ENCODE peak calls at places on chromosomes 16 and 17, in nine cellular contexts. R is foreskin keratinocyte, C is IMR-90, L is breast epithelium, G is WTC11, U is right lobe of liver, Z is progenitor cell of endocrine pancreas, X is A549, T is uterus. F is an unnamed sample.

GRCh38 chr17:57679356-57679755 is 65.7 kb downstream of the CCDC182 start:
- DNase-seq in R (no peak), C (no peak), L (no peak), G (no peak), U (no peak), Z (no peak), X (no peak), T (no peak), F (no peak)

GRCh38 chr16:24430937-24431760 is 108.2 kb upstream of the RBBP6 start:
- DNase-seq in R (no peak), C (no peak), L (no peak), G (no peak), U (no peak), Z (no peak), X (peak), T (no peak), F (no peak)

GRCh38 chr17:38575781-38576180 is 30.0 kb downstream of the SRCIN1 start:
- DNase-seq in R (no peak), C (no peak), L (peak), G (no peak), U (no peak), Z (no peak), X (no peak), T (no peak), F (no peak)

GRCh38 chr17:10844667-10845387 is 6.9 kb upstream of the PIRT start:
- DNase-seq in R (peak), C (peak), L (peak), G (peak), U (peak), Z (peak), X (peak), T (peak), F (peak)

GRCh38 chr16:57643902-57644301 is 15.5 kb downstream of the ADGRG1 start:
- DNase-seq in R (no peak), C (no peak), L (no peak), G (no peak), U (no peak), Z (no peak), X (no peak), T (no peak), F (no peak)

GRCh38 chr17:6713130-6713917 is at the start of gene SLC13A5:
- DNase-seq in R (no peak), C (no peak), L (no peak), G (peak), U (peak), Z (peak), X (peak), T (no peak), F (peak)

GRCh38 chr17:14297161-14297851 is 3.6 kb upstream of the HS3ST3B1 start:
- DNase-seq in R (no peak), C (no peak), L (no peak), G (peak), U (peak), Z (peak), X (peak), T (peak), F (peak)

GRCh38 chr17:38466346-38467315 is 38.4 kb downstream of the ARHGAP23 start:
- DNase-seq in R (no peak), C (no peak), L (no peak), G (no peak), U (no peak), Z (no peak), X (no peak), T (peak), F (no peak)

GRCh38 chr16:20323591-20324117 is 3.7 kb downstream of the GP2 start:
- DNase-seq in R (no peak), C (no peak), L (no peak), G (peak), U (no peak), Z (no peak), X (no peak), T (no peak), F (no peak)

GRCh38 chr17:81912441-81913309 is 1.5 kb upstream of the PCYT2 start:
- DNase-seq in R (no peak), C (no peak), L (no peak), G (no peak), U (no peak), Z (no peak), X (no peak), T (no peak), F (no peak)

GRCh38 chr16:81443688-81444447 is 740 bp upstream of the CMIP start:
- DNase-seq in R (no peak), C (no peak), L (no peak), G (no peak), U (peak), Z (peak), X (no peak), T (peak), F (no peak)

GRCh38 chr16:81446318-81447275 is 2.0 kb downstream of the CMIP start:
- DNase-seq in R (peak), C (peak), L (peak), G (no peak), U (no peak), Z (no peak), X (peak), T (no peak), F (no peak)

GRCh38 chr16:81445926-81446317 is 1.3 kb downstream of the CMIP start:
- DNase-seq in R (no peak), C (no peak), L (no peak), G (no peak), U (no peak), Z (no peak), X (no peak), T (no peak), F (peak)

GRCh38 chr16:81444448-81445121 is at the start of gene CMIP:
- DNase-seq in R (no peak), C (peak), L (peak), G (peak), U (peak), Z (peak), X (peak), T (peak), F (peak)

DNA sequence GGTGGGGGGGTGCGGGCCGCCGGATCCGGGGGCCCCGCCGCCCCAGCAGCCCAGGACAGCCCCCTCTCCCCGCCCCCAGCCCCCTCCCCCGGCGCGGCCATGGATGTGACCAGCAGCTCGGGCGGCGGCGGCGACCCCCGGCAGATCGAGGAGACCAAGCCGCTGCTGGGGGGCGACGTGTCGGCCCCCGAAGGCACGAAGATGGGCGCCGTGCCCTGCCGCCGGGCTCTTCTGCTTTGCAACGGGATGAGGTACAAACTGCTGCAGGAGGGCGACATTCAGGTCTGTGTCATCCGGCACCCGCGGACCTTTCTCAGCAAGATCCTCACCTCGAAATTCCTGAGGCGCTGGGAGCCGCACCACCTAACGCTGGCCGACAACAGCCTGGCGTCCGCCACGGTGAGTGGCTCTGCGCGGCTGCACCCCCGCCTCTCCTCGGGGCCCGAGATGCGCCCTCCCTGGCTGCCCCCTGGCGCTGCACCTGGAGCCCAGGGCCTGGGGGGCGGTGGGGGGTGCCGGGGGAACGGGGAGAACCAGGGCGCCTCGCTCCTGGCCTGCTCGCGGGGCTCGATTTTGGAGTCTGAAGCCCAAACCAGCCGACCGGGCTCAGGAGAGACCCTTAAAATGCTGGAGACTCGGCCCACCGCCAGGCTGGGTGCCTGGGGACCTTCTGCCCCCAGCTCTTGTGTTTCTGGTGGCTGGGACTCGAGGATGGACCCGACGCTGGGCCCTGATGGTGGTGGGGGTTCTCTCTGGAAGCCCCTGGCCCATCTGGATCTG is 725 bp downstream of the CMIP start:
- DNase-seq in R (no peak), C (peak), L (no peak), G (no peak), U (peak), Z (peak), X (no peak), T (peak), F (no peak)
- TF ChIP-seq CTCF in R (peak), C (peak), L (no peak), G (no peak), U (no peak), Z (peak), X (peak), T (peak), F (peak)

GRCh38 chr16:60203525-60204124 is 1469.5 kb upstream of the GOT2 start:
- DNase-seq in R (no peak), C (peak), L (no peak), G (no peak), U (no peak), Z (no peak), X (peak), T (no peak), F (peak)
- TF ChIP-seq CTCF in R (peak), C (peak), L (no peak), G (no peak), U (peak), Z (peak), X (peak), T (peak), F (no peak)

GRCh38 chr17:17844079-17844478 is 7.3 kb upstream of the SREBF1 start:
- DNase-seq in R (no peak), C (no peak), L (no peak), G (no peak), U (no peak), Z (no peak), X (no peak), T (no peak), F (no peak)

GRCh38 chr17:17845046-17845775 is 8.4 kb upstream of the SREBF1 start:
- DNase-seq in R (no peak), C (no peak), L (no peak), G (no peak), U (no peak), Z (no peak), X (no peak), T (no peak), F (no peak)

GRCh38 chr17:17846003-17846402 is 9.2 kb upstream of the SREBF1 start:
- DNase-seq in R (no peak), C (no peak), L (no peak), G (no peak), U (no peak), Z (no peak), X (no peak), T (no peak), F (no peak)

GRCh38 chr17:17843096-17843495 is 6.3 kb upstream of the SREBF1 start:
- DNase-seq in R (no peak), C (no peak), L (no peak), G (no peak), U (no peak), Z (no peak), X (no peak), T (no peak), F (no peak)

GRCh38 chr17:17844500-17844899 is 7.7 kb upstream of the SREBF1 start:
- DNase-seq in R (no peak), C (no peak), L (no peak), G (no peak), U (no peak), Z (no peak), X (no peak), T (no peak), F (no peak)
- TF ChIP-seq CTCF in R (no peak), C (no peak), L (no peak), G (no peak), U (no peak), Z (no peak), X (no peak), T (no peak), F (no peak)

GRCh38 chr16:31078597-31079341 is 4.5 kb downstream of the ZNF646 start:
- DNase-seq in R (no peak), C (no peak), L (no peak), G (no peak), U (no peak), Z (no peak), X (no peak), T (no peak), F (no peak)

GRCh38 chr16:31077592-31078199 is 3.5 kb downstream of the ZNF646 start:
- DNase-seq in R (no peak), C (no peak), L (no peak), G (no peak), U (no peak), Z (no peak), X (no peak), T (no peak), F (no peak)

GRCh38 chr16:31080756-31081419 is 6.7 kb downstream of the ZNF646 start:
- DNase-seq in R (no peak), C (no peak), L (no peak), G (no peak), U (no peak), Z (no peak), X (no peak), T (no peak), F (no peak)

GRCh38 chr16:31080035-31080629 is 5.9 kb downstream of the ZNF646 start:
- DNase-seq in R (no peak), C (no peak), L (no peak), G (no peak), U (peak), Z (no peak), X (no peak), T (no peak), F (no peak)

DNA sequence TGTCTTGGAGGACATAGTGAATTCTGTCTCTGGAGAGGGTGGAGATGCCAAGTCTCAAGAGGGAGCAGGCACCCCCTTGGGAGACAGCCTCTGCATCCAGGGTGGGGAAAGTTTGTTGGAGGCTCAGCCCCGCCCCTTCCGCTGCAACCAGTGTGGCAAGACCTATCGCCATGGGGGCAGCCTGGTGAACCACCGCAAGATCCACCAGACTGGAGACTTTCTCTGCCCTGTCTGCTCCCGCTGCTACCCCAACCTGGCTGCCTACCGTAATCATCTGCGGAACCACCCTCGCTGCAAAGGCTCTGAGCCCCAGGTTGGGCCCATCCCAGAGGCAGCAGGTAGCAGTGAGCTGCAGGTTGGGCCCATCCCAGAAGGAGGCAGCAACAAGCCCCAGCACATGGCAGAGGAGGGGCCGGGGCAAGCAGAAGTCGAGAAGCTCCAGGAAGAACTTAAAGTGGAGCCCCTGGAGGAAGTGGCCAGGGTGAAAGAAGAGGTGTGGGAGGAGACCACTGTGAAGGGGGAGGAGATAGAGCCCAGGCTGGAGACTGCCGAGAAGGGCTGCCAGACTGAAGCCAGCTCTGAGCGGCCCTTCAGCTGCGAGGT is 5.2 kb downstream of the ZNF646 start:
- DNase-seq in R (no peak), C (no peak), L (no peak), G (no peak), U (no peak), Z (no peak), X (no peak), T (no peak), F (no peak)
- TF ChIP-seq CTCF in R (no peak), C (no peak), L (no peak), G (no peak), U (no peak), Z (no peak), X (no peak), T (no peak), F (no peak)

DNA sequence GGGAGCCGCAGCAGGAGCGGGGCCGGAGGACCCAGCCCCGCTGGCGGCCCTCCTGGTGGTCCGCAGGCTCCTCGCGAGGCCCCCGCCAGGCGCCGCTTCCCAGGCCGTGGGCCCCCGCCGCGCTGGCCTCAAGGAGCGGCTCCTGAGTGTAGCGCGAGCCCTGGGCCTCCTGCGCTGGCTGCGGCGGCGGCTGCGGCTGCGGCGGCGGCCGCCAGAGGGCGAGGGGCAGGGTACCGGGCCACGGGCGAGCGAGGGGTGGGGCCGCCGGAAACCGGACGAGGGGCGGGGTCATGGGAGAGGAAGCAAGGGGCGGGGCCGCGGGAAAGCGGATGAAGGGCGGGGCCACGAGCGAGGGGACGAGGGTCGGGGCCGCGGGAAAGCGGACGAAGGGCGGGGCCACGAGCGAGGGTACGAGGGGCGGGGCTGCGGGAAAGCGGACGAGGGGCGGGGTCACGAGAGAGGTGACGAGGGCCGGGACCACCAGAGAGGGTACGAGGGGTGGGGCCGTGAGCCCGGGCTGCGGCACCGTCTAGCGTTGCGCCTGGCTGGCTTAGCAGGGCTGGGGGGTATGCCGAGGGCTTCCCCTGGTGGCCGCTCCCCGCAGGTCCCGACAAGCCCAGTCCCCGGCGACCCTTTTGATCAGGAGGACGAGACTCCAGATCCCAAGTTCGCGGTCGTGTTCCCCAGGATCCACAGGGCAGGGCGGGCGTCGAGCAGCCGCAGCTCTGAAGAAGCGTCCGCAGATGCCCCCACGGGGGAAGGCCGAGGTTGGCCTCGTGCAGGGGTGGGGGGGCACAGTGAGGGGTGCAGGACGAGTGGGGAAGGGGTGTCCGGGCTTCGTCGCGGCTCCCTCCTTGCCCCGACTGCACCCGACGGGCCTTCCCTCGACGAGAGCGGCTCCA is 1.7 kb downstream of the MYO15B start:
- DNase-seq in R (no peak), C (peak), L (peak), G (peak), U (peak), Z (peak), X (peak), T (peak), F (peak)
- TF ChIP-seq CTCF in R (no peak), C (peak), L (peak), G (peak), U (peak), Z (peak), X (peak), T (peak), F (peak)

DNA sequence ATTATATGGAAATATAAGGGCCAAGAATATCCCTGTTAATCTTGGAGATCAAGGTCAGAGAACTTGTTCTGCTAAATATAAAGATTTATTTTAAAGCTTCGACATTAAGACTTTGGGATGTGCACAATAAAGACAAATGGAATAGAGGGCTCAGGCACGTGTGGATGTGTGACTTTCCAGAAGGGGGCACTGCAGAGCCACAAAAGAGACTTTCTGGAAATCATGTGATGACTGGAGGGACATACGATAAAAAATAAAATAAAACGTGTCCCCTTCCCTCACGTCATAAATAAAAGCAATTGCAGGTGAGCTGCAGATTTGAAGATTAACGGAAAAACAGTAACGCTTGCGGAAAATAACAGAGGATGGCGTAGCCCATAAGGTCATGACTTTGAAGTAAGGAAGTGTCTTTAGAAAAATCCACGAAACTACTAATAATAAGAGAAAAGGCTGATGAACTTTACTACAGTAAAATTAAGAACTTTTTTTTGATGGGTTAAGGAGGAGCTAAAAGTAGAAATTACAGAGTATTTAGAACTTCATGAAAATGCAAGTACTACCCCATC is 9.4 kb upstream of the ENGASE start:
- DNase-seq in R (no peak), C (peak), L (no peak), G (peak), U (no peak), Z (no peak), X (peak), T (no peak), F (peak)
- TF ChIP-seq CTCF in R (peak), C (peak), L (peak), G (peak), U (peak), Z (peak), X (peak), T (peak), F (peak)

GRCh38 chr17:34852141-34852540 is 109.1 kb downstream of the CCT6B start:
- DNase-seq in R (no peak), C (no peak), L (no peak), G (no peak), U (no peak), Z (no peak), X (no peak), T (no peak), F (no peak)

GRCh38 chr17:34850023-34850422 is 111.2 kb downstream of the CCT6B start:
- DNase-seq in R (no peak), C (no peak), L (no peak), G (no peak), U (no peak), Z (no peak), X (no peak), T (no peak), F (peak)

GRCh38 chr17:34853916-34854315 is 107.3 kb downstream of the CCT6B start:
- DNase-seq in R (no peak), C (no peak), L (no peak), G (no peak), U (no peak), Z (no peak), X (no peak), T (no peak), F (no peak)

GRCh38 chr17:34850964-34851363 is 110.3 kb downstream of the CCT6B start:
- DNase-seq in R (no peak), C (no peak), L (no peak), G (no peak), U (no peak), Z (no peak), X (no peak), T (no peak), F (no peak)

GRCh38 chr17:34852614-34853013 is 108.6 kb downstream of the CCT6B start:
- DNase-seq in R (no peak), C (no peak), L (no peak), G (no peak), U (no peak), Z (no peak), X (peak), T (no peak), F (no peak)
- TF ChIP-seq CTCF in R (no peak), C (no peak), L (no peak), G (peak), U (no peak), Z (peak), X (no peak), T (no peak), F (no peak)

GRCh38 chr17:2187758-2188157 is 115.8 kb downstream of the SMG6 start:
- DNase-seq in R (no peak), C (no peak), L (no peak), G (no peak), U (no peak), Z (no peak), X (no peak), T (no peak), F (no peak)
- TF ChIP-seq CTCF in R (no peak), C (no peak), L (no peak), G (no peak), U (no peak), Z (no peak), X (no peak), T (no peak), F (no peak)

GRCh38 chr17:26765860-26766709 is 527.8 kb upstream of the WSB1 start:
- DNase-seq in R (no peak), C (no peak), L (no peak), G (no peak), U (no peak), Z (no peak), X (no peak), T (no peak), F (no peak)
- TF ChIP-seq CTCF in R (no peak), C (no peak), L (no peak), G (no peak), U (no peak), Z (no peak), X (no peak), T (no peak), F (no peak)